ENCODE peak calls at places on chromosomes 4 and X, in five cellular contexts. One of them, this sample, is unnamed.

GRCh38 chrX:131985526-131986049 is 37.5 kb upstream of the STK26 start:
- DNase-seq in SJCRH30: no peak
- DNase-seq in right lobe of liver: no peak
- DNase-seq in H9: peak; percentile 35
- DNase-seq in ovary: no peak
- DNase-seq in this sample: no peak

GRCh38 chrX:1435241-1435900 is 17.3 kb downstream of the ASMTL start:
- DNase-seq in SJCRH30: no peak
- DNase-seq in right lobe of liver: no peak
- DNase-seq in H9: peak; percentile 24
- DNase-seq in ovary: no peak
- DNase-seq in this sample: peak; percentile 5

GRCh38 chr4:156711196-156711590 is 260.4 kb downstream of the PDGFC start:
- DNase-seq in SJCRH30: no peak
- DNase-seq in right lobe of liver: no peak
- DNase-seq in H9: no peak
- DNase-seq in ovary: no peak
- DNase-seq in this sample: no peak

GRCh38 chrX:43970528-43970927 is 2.7 kb downstream of the NDP start:
- DNase-seq in SJCRH30: no peak
- DNase-seq in right lobe of liver: no peak
- DNase-seq in H9: no peak
- DNase-seq in ovary: no peak
- DNase-seq in this sample: no peak

GRCh38 chrX:131747173-131747572 is 203.3 kb downstream of the OR13H1 start:
- DNase-seq in SJCRH30: no peak
- DNase-seq in right lobe of liver: no peak
- DNase-seq in H9: no peak
- DNase-seq in ovary: peak; percentile 80
- DNase-seq in this sample: peak; percentile 89

GRCh38 chr4:56637154-56637553 is 43.9 kb downstream of the HOPX start:
- DNase-seq in SJCRH30: no peak
- DNase-seq in right lobe of liver: no peak
- DNase-seq in H9: no peak
- DNase-seq in ovary: no peak
- DNase-seq in this sample: no peak

GRCh38 chr4:169968999-169969398 is 57.2 kb downstream of the MFAP3L start:
- DNase-seq in SJCRH30: no peak
- DNase-seq in right lobe of liver: no peak
- DNase-seq in H9: no peak
- DNase-seq in ovary: no peak
- DNase-seq in this sample: no peak

GRCh38 chrX:38806054-38806389 is 4.8 kb downstream of the MID1IP1 start:
- DNase-seq in SJCRH30: no peak
- DNase-seq in right lobe of liver: no peak
- DNase-seq in H9: no peak
- DNase-seq in ovary: peak; percentile 19
- DNase-seq in this sample: no peak

GRCh38 chrX:2550288-2551020 is 49.7 kb upstream of the DHRSX start:
- DNase-seq in SJCRH30: no peak
- DNase-seq in right lobe of liver: no peak
- DNase-seq in H9: no peak
- DNase-seq in ovary: no peak
- DNase-seq in this sample: no peak

GRCh38 chrX:43822015-43822414 is 60.2 kb downstream of the MAOB start:
- DNase-seq in SJCRH30: no peak
- DNase-seq in right lobe of liver: no peak
- DNase-seq in H9: no peak
- DNase-seq in ovary: no peak
- DNase-seq in this sample: no peak

GRCh38 chr4:54169176-54169575 is 59.9 kb upstream of the PDGFRA start:
- DNase-seq in SJCRH30: no peak
- DNase-seq in right lobe of liver: no peak
- DNase-seq in H9: no peak
- DNase-seq in ovary: no peak
- DNase-seq in this sample: no peak

GRCh38 chrX:133921764-133922389 is 63.5 kb downstream of the GPC3 start:
- DNase-seq in SJCRH30: peak; percentile 71
- DNase-seq in right lobe of liver: peak; percentile 57
- DNase-seq in H9: peak; percentile 81
- DNase-seq in ovary: no peak
- DNase-seq in this sample: peak; percentile 40

GRCh38 chr4:154779362-154779947 is 1.6 kb upstream of the RBM46 start:
- DNase-seq in SJCRH30: no peak
- DNase-seq in right lobe of liver: no peak
- DNase-seq in H9: no peak
- DNase-seq in ovary: no peak
- DNase-seq in this sample: no peak

GRCh38 chr4:20418865-20419451 is 167.3 kb downstream of the SLIT2 start:
- DNase-seq in SJCRH30: no peak
- DNase-seq in right lobe of liver: no peak
- DNase-seq in H9: no peak
- DNase-seq in ovary: no peak
- DNase-seq in this sample: no peak

GRCh38 chrX:48520976-48521352 is 644 bp upstream of the EBP start:
- DNase-seq in SJCRH30: peak; percentile 42
- DNase-seq in right lobe of liver: no peak
- DNase-seq in H9: peak; percentile 63
- DNase-seq in ovary: no peak
- DNase-seq in this sample: no peak

DNA sequence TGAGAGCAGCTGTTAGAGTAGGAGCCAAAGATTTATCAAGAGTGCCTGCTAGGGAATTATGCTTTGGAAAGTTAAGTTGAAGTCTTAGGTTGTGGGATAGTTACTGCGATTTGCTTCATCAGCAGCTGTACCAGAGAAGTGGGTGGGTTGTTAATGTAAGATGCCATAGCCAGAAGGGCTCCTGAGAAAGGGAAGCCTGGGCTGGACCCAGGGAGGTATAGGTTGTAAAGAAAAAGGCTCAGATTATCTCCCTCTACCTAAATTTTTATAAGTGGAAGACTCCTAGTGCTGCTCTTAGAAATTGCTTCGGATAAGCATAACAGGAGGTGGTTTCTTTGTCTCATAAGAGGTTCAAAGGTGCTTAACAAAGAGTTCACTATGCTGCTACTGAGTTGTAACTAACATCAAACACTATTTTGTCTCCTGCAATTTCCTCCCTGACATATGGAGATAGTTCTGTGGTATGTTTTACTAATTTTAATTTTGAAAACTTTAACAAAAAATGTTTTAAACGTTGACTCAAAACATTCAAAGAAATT is 356.9 kb downstream of the DTHD1 start:
- DNase-seq in SJCRH30: no peak
- DNase-seq in right lobe of liver: no peak
- DNase-seq in H9: peak; percentile 30
- DNase-seq in ovary: no peak
- DNase-seq in this sample: no peak
- H3K27ac ChIP-seq in SJCRH30: no peak overlapping the region
- H3K27ac ChIP-seq in right lobe of liver: no peak overlapping the region
- H3K27ac ChIP-seq in H9: no peak overlapping the region
- H3K27ac ChIP-seq in ovary: no peak overlapping the region
- H3K27ac ChIP-seq in this sample: no peak overlapping the region

DNA sequence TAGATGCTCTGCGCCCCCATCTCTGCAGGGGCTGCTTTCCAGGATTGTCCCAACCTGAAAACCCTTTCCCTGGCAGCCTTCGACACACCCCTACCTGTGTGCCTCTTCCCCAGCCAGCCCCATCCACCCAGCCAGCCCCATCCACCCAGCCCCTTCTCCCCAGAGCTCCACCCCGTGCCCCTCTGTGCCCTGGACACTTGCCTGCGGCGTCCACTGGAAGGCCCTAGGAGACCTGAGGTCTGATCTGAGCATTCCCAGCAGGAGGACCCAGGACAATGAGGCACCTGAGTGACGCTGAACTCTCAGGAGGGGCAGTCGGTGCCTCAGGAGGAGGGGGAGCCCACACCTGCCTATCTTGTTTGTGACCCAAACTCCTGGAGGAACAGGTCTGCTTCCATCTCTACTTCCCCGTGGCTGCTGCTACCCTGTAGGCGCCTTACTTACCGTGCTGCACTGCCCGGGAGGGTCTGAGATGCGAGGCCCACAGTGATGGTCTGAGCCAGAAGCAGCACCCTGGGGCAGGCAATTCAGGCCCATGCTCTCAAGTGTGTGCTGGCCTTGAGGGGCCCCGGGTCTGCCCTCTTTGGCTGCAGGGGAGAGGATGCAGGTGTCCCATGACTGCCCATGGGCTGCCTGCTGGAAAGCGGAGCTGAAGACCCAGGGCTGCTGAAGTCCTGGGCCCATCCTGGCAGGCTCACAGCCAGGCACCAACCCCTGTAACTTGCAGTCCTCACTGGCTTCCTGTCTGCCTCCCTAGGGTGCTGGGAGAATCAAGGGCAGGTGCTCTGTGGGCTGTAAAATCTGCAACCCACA is 4.9 kb downstream of the LRPAP1 start:
- DNase-seq in SJCRH30: no peak
- DNase-seq in right lobe of liver: no peak
- DNase-seq in H9: peak; percentile 21
- DNase-seq in ovary: no peak
- DNase-seq in this sample: no peak
- H3K27ac ChIP-seq in SJCRH30: no peak overlapping the region
- H3K27ac ChIP-seq in right lobe of liver: no peak overlapping the region
- H3K27ac ChIP-seq in H9: no peak overlapping the region
- H3K27ac ChIP-seq in ovary: no peak overlapping the region
- H3K27ac ChIP-seq in this sample: no peak overlapping the region

GRCh38 chr4:2793920-2794706 is 1.2 kb downstream of the SH3BP2 start:
- DNase-seq in SJCRH30: peak; percentile 21
- DNase-seq in right lobe of liver: peak; percentile 94
- DNase-seq in H9: peak; percentile 27
- DNase-seq in ovary: peak; percentile 52
- DNase-seq in this sample: peak; percentile 22
- H3K27ac ChIP-seq in SJCRH30: no peak overlapping the region
- H3K27ac ChIP-seq in right lobe of liver: peak overlapping the region; percentile 85
- H3K27ac ChIP-seq in H9: no peak overlapping the region
- H3K27ac ChIP-seq in ovary: no peak overlapping the region
- H3K27ac ChIP-seq in this sample: peak overlapping the region; percentile 16

GRCh38 chr4:84914686-84915395 is 51.6 kb downstream of the WDFY3 start:
- DNase-seq in SJCRH30: no peak
- DNase-seq in right lobe of liver: no peak
- DNase-seq in H9: no peak
- DNase-seq in ovary: no peak
- DNase-seq in this sample: no peak
- H3K27ac ChIP-seq in SJCRH30: no peak overlapping the region
- H3K27ac ChIP-seq in right lobe of liver: no peak overlapping the region
- H3K27ac ChIP-seq in H9: no peak overlapping the region
- H3K27ac ChIP-seq in ovary: no peak overlapping the region
- H3K27ac ChIP-seq in this sample: no peak overlapping the region

DNA sequence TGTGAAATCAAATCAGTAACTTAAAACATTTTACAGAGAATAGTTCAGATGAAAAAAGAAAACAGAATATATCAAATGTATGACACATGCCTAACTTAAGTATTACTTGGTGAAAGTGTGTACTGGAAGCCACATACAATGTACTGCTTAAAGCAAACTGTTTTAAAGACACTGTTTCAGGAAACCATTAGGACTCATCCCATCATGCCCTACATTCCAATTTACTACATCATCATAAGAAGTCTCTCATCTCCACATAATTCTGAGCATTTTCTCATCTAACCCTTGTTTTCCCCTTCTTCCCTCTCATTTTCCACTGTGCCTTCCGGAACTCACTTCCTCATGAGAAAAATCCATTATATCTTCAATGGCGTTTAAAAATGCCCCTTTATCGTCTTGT is 27.0 kb upstream of the FGF5 start:
- DNase-seq in SJCRH30: no peak
- DNase-seq in right lobe of liver: no peak
- DNase-seq in H9: no peak
- DNase-seq in ovary: no peak
- DNase-seq in this sample: no peak
- H3K27ac ChIP-seq in SJCRH30: no peak overlapping the region
- H3K27ac ChIP-seq in right lobe of liver: no peak overlapping the region
- H3K27ac ChIP-seq in H9: no peak overlapping the region
- H3K27ac ChIP-seq in ovary: no peak overlapping the region
- H3K27ac ChIP-seq in this sample: no peak overlapping the region

GRCh38 chr4:13911256-13911655 is 283.7 kb upstream of the BOD1L1 start:
- DNase-seq in SJCRH30: no peak
- DNase-seq in right lobe of liver: no peak
- DNase-seq in H9: no peak
- DNase-seq in ovary: no peak
- DNase-seq in this sample: no peak

GRCh38 chr4:13910556-13910955 is 283.0 kb upstream of the BOD1L1 start:
- DNase-seq in SJCRH30: no peak
- DNase-seq in right lobe of liver: no peak
- DNase-seq in H9: no peak
- DNase-seq in ovary: no peak
- DNase-seq in this sample: no peak

GRCh38 chr4:13907255-13907751 is 279.8 kb upstream of the BOD1L1 start:
- DNase-seq in SJCRH30: no peak
- DNase-seq in right lobe of liver: no peak
- DNase-seq in H9: no peak
- DNase-seq in ovary: no peak
- DNase-seq in this sample: no peak

GRCh38 chr4:13906727-13907126 is 279.2 kb upstream of the BOD1L1 start:
- DNase-seq in SJCRH30: no peak
- DNase-seq in right lobe of liver: no peak
- DNase-seq in H9: no peak
- DNase-seq in ovary: no peak
- DNase-seq in this sample: no peak

DNA sequence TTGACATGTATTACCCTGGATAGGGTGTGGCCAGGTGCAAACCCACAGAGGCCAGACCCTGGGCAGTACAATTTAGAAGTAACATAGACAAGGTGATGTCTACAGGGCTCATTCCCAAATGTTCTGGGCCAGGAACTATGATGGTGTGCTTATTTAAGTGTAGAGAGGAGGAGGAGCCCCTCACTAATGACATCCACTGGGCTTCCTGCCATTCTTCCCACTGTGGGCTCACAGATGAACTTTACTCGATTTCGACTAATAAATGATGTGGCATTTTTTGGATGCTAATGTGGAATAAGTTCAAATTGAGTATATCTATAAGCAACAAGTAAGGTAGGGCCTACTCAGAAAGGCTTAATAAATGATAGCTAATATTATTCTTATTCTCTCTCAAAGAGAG is 280.9 kb upstream of the BOD1L1 start:
- DNase-seq in SJCRH30: no peak
- DNase-seq in right lobe of liver: no peak
- DNase-seq in H9: no peak
- DNase-seq in ovary: no peak
- DNase-seq in this sample: no peak
- H3K27ac ChIP-seq in SJCRH30: no peak overlapping the region
- H3K27ac ChIP-seq in right lobe of liver: no peak overlapping the region
- H3K27ac ChIP-seq in H9: no peak overlapping the region
- H3K27ac ChIP-seq in ovary: no peak overlapping the region
- H3K27ac ChIP-seq in this sample: no peak overlapping the region

GRCh38 chr4:98176531-98176930 is 33.3 kb upstream of the STPG2 start:
- DNase-seq in SJCRH30: no peak
- DNase-seq in right lobe of liver: no peak
- DNase-seq in H9: no peak
- DNase-seq in ovary: no peak
- DNase-seq in this sample: no peak
- H3K27ac ChIP-seq in SJCRH30: no peak overlapping the region
- H3K27ac ChIP-seq in right lobe of liver: no peak overlapping the region
- H3K27ac ChIP-seq in H9: no peak overlapping the region
- H3K27ac ChIP-seq in ovary: no peak overlapping the region
- H3K27ac ChIP-seq in this sample: no peak overlapping the region

This sample was measured in WERI-Rb-1.